ENCODE peak calls at places on chromosome 20, in nine cellular contexts. L is lung, X is thoracic aorta, V is IMR-90, O is fibroblast of lung, A is hepatocyte, Y is tibial nerve, Z is AG04450, U is lower lobe of right lung. T is an unnamed sample.

GRCh38 chr20:58436868-58437645 is 48.0 kb downstream of the VAPB start:
- DNase-seq in O (no peak), A (peak), L (no peak), Y (no peak), Z (no peak), U (no peak), X (no peak), V (no peak), T (no peak)

GRCh38 chr20:8530022-8530421 is 398.0 kb downstream of the PLCB1 start:
- DNase-seq in U (no peak), V (peak), L (no peak), A (no peak), Z (no peak), O (no peak), Y (no peak), X (no peak), T (no peak)

GRCh38 chr20:58886546-58886945 is 34.0 kb downstream of the GNAS start:
- DNase-seq in O (no peak), X (no peak), Z (no peak), U (no peak), A (no peak), V (no peak), Y (no peak), L (no peak), T (no peak)

GRCh38 chr20:17515053-17515452 is 16.1 kb downstream of the BFSP1 start:
- DNase-seq in U (no peak), V (no peak), L (no peak), Y (no peak), A (no peak), X (no peak), Z (no peak), O (no peak), T (no peak)

GRCh38 chr20:41011551-41012067 is 17.0 kb upstream of the TOP1 start:
- DNase-seq in Y (no peak), A (no peak), L (peak), X (no peak), O (no peak), U (peak), Z (no peak), V (no peak), T (no peak)

GRCh38 chr20:19560876-19561480 is 197.1 kb upstream of the RIN2 start:
- DNase-seq in Z (no peak), V (no peak), X (no peak), Y (no peak), U (no peak), O (no peak), L (no peak), A (no peak), T (no peak)

GRCh38 chr20:51750037-51750769 is 18.0 kb downstream of the ATP9A start:
- DNase-seq in Y (no peak), O (peak), A (peak), L (peak), U (peak), V (peak), X (peak), Z (peak), T (peak)

GRCh38 chr20:13312300-13312699 is 91.2 kb downstream of the ISM1 start:
- DNase-seq in V (no peak), U (no peak), Y (no peak), L (no peak), O (no peak), Z (no peak), A (no peak), X (no peak), T (no peak)

GRCh38 chr20:53827996-53828672 is 234.5 kb upstream of the ZNF217 start:
- DNase-seq in O (peak), U (no peak), Z (peak), A (peak), L (no peak), Y (no peak), V (peak), X (no peak), T (no peak)

GRCh38 chr20:9038791-9039190 is 30.1 kb upstream of the PLCB4 start:
- DNase-seq in L (no peak), U (no peak), O (peak), A (no peak), V (peak), X (no peak), Y (no peak), Z (no peak), T (no peak)

GRCh38 chr20:9852566-9852965 is 13.7 kb upstream of the PAK5 start:
- DNase-seq in V (no peak), Y (no peak), O (no peak), U (no peak), Z (no peak), A (no peak), X (no peak), L (no peak), T (no peak)

GRCh38 chr20:58706975-58707681 is 14.5 kb downstream of the NPEPL1 start:
- DNase-seq in Y (peak), U (no peak), X (no peak), A (no peak), O (no peak), L (peak), V (no peak), Z (no peak), T (peak)

GRCh38 chr20:13009682-13010406 is 1.1 kb downstream of the SPTLC3 start:
- DNase-seq in Z (peak), U (no peak), L (peak), A (peak), V (peak), X (peak), O (peak), Y (no peak), T (no peak)

GRCh38 chr20:50628853-50629674 is 62.3 kb downstream of the RIPOR3 start:
- DNase-seq in X (no peak), L (no peak), A (no peak), Z (no peak), Y (no peak), U (no peak), V (no peak), O (no peak), T (no peak)

GRCh38 chr20:16263582-16263981 is 309.7 kb downstream of the KIF16B start:
- DNase-seq in A (no peak), Z (no peak), L (no peak), U (no peak), Y (no peak), O (no peak), V (no peak), X (no peak), T (no peak)

GRCh38 chr20:17471606-17472187 is 59.5 kb downstream of the BFSP1 start:
- DNase-seq in L (no peak), O (no peak), U (no peak), A (no peak), X (no peak), Y (no peak), V (no peak), Z (no peak), T (no peak)

GRCh38 chr20:62354811-62355341 is 12.2 kb downstream of the LAMA5 start:
- DNase-seq in X (no peak), L (no peak), Z (no peak), O (no peak), A (no peak), U (no peak), Y (no peak), V (no peak), T (peak)

GRCh38 chr20:46279104-46279503 is 29.2 kb downstream of the CDH22 start:
- DNase-seq in O (no peak), L (no peak), X (no peak), A (no peak), V (no peak), Z (no peak), U (no peak), Y (no peak), T (no peak)

GRCh38 chr20:58985656-58986055 is 4.6 kb downstream of the NELFCD start:
- DNase-seq in L (no peak), A (no peak), U (no peak), Z (no peak), V (no peak), X (no peak), Y (peak), O (no peak), T (no peak)

GRCh38 chr20:38260378-38261053 is at the start of gene KIAA1755:
- DNase-seq in L (no peak), O (no peak), U (no peak), A (peak), X (no peak), Y (no peak), Z (no peak), V (no peak), T (peak)

GRCh38 chr20:40536866-40537265 is 152.2 kb downstream of the MAFB start:
- DNase-seq in X (no peak), V (no peak), O (no peak), Y (no peak), L (no peak), U (no peak), A (no peak), Z (no peak), T (no peak)

GRCh38 chr20:19566226-19566960 is 191.7 kb upstream of the RIN2 start:
- DNase-seq in A (no peak), X (no peak), Z (no peak), O (no peak), Y (no peak), U (no peak), V (no peak), L (no peak), T (no peak)

GRCh38 chr20:32535316-32535952 is 49.7 kb downstream of the NOL4L start:
- DNase-seq in V (no peak), L (no peak), U (peak), Z (no peak), Y (no peak), A (no peak), X (no peak), O (no peak), T (no peak)

GRCh38 chr20:35002426-35003210 is 47.0 kb downstream of the MYH7B start:
- DNase-seq in L (no peak), A (no peak), Y (no peak), X (no peak), O (no peak), U (peak), V (no peak), Z (no peak), T (no peak)

GRCh38 chr20:40265872-40266533 is 423.0 kb downstream of the MAFB start:
- DNase-seq in Z (no peak), X (no peak), Y (no peak), O (peak), U (no peak), L (peak), A (peak), V (no peak), T (no peak)

GRCh38 chr20:45911486-45912343 is at the start of gene PLTP:
- DNase-seq in Z (no peak), O (peak), V (peak), L (peak), X (no peak), Y (peak), A (peak), U (peak), T (peak)

GRCh38 chr20:32792316-32792715 is 27.4 kb upstream of the MAPRE1 start:
- DNase-seq in U (no peak), X (no peak), Z (no peak), O (no peak), A (peak), L (no peak), V (peak), Y (no peak), T (no peak)

GRCh38 chr20:46014517-46015396 is 6.0 kb downstream of the MMP9 start:
- DNase-seq in U (no peak), Z (no peak), X (no peak), V (no peak), O (no peak), Y (no peak), L (no peak), A (no peak), T (no peak)

GRCh38 chr20:38057351-38057972 is 23.9 kb downstream of the RPRD1B start:
- DNase-seq in Z (no peak), L (peak), A (peak), U (peak), O (peak), V (peak), X (peak), Y (peak), T (peak)

GRCh38 chr20:63519765-63520593 is 586 bp upstream of the PPDPF start:
- DNase-seq in X (no peak), O (peak), A (peak), L (peak), Z (no peak), Y (no peak), V (peak), U (peak), T (no peak)
- TF ChIP-seq CTCF in X (peak), O (peak), A (peak), L (no peak), Z (peak), Y (peak), V (peak), U (peak), T (peak)

GRCh38 chr20:36917943-36918342 is 33.6 kb downstream of the SAMHD1 start:
- DNase-seq in Y (no peak), V (peak), L (no peak), U (no peak), O (peak), A (no peak), X (no peak), Z (no peak), T (no peak)
- H3K27ac ChIP-seq in Y (no peak), V (no peak), L (no peak), U (no peak), O (no peak), A (no peak), X (no peak), Z (no peak), T (no peak)

GRCh38 chr20:3068986-3069900 is 2.2 kb upstream of the OXT start:
- DNase-seq in U (no peak), Y (no peak), X (no peak), L (no peak), O (peak), A (no peak), Z (no peak), V (peak), T (no peak)
- TF ChIP-seq CTCF in U (no peak), Y (no peak), X (no peak), L (no peak), O (no peak), A (peak), Z (no peak), V (no peak), T (peak)

GRCh38 chr20:36493801-36494114 is 47.6 kb upstream of the MYL9 start:
- DNase-seq in Y (peak), L (peak), O (peak), V (peak), A (no peak), U (no peak), Z (peak), X (no peak), T (peak)
- H3K27ac ChIP-seq in Y (peak), L (peak), O (peak), V (no peak), A (no peak), U (peak), Z (no peak), X (peak), T (peak)

GRCh38 chr20:3783068-3783489 is 1.8 kb upstream of the SPEF1 start:
- DNase-seq in V (no peak), L (no peak), A (no peak), O (no peak), Y (no peak), Z (no peak), X (no peak), U (peak), T (no peak)

GRCh38 chr20:3784226-3784853 is 2.2 kb downstream of the CENPB start:
- DNase-seq in O (no peak), L (peak), V (no peak), Z (no peak), U (peak), Y (no peak), X (no peak), A (no peak), T (no peak)

GRCh38 chr20:3784863-3785239 is 1.7 kb downstream of the CENPB start:
- DNase-seq in U (no peak), L (no peak), V (no peak), X (no peak), A (no peak), Z (no peak), Y (no peak), O (no peak), T (no peak)

GRCh38 chr20:3782597-3782996 is 1.3 kb upstream of the SPEF1 start:
- DNase-seq in L (no peak), V (no peak), Z (no peak), U (peak), X (no peak), O (no peak), A (no peak), Y (no peak), T (no peak)

GRCh38 chr20:3783516-3784225 is 2.4 kb upstream of the SPEF1 start:
- DNase-seq in A (no peak), U (peak), O (no peak), Y (no peak), X (no peak), V (no peak), L (no peak), Z (no peak), T (no peak)
- TF ChIP-seq CTCF in A (no peak), U (no peak), O (no peak), Y (no peak), X (no peak), V (no peak), L (no peak), Z (no peak), T (no peak)

DNA sequence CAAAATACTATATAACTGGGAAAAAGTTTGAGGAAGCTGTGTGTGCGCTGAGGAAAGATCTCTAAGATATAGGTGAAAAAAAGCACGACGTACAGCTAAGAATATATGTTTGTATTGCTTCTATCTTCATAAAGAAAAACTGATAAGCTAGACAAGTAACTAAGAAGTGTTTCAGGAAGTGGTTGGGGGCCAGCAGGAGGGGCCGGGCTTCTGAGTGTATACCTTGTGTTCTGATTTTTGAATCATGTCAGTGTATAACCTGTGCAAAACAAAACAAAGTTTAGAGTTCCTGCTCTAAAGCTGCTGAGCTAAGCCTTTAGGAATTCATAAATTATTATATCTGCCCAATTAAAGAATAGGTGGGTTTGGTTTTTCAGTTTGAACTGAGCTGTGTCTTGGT is 7.9 kb upstream of the OSER1 start:
- DNase-seq in L (no peak), O (no peak), A (no peak), Y (no peak), U (no peak), X (no peak), Z (no peak), V (no peak), T (no peak)
- H3K27ac ChIP-seq in L (no peak), O (no peak), A (no peak), Y (no peak), U (no peak), X (no peak), Z (no peak), V (no peak), T (no peak)

T was measured in psoas muscle.